ENCODE peak calls at places on chromosomes 16 and 17, in ten cellular contexts. I is IMR-90; N is fibroblast of lung; W is SJCRH30; A is astrocyte; M is small intestine; U is cardiac muscle cell; F is MM.1S; E is heart right ventricle; T is CD8-positive, alpha-beta T cell. B is an unnamed sample.

GRCh38 chr17:59853168-59853918 is 39.4 kb downstream of the TUBD1 start:
- DNase-seq in F (peak; percentile 86), A (peak; percentile 95), W (peak; percentile 23), E (no peak), T (peak; percentile 11), M (peak; percentile 81), N (peak; percentile 96), U (peak; percentile 76), I (peak; percentile 100), B (peak; percentile 83)

GRCh38 chr17:73133911-73134649 is 30.7 kb upstream of the SSTR2 start:
- DNase-seq in F (no peak), U (no peak), M (no peak), W (no peak), E (no peak), I (no peak), T (no peak), N (no peak), A (no peak), B (no peak)

GRCh38 chr16:49788505-49788904 is 67.4 kb downstream of the ZNF423 start:
- DNase-seq in I (no peak), N (no peak), A (no peak), F (no peak), M (no peak), U (peak; percentile 46), W (no peak), T (no peak), E (no peak), B (no peak)

GRCh38 chr17:18964018-18964351 is 12.0 kb downstream of the SLC5A10 start:
- DNase-seq in I (no peak), T (no peak), F (no peak), N (no peak), E (no peak), M (no peak), W (no peak), U (no peak), A (no peak), B (no peak)

GRCh38 chr16:83781-84615 is 6.0 kb downstream of the MPG start:
- DNase-seq in F (no peak), A (peak; percentile 37), W (peak; percentile 50), U (peak; percentile 54), T (no peak), M (no peak), N (no peak), I (peak; percentile 28), E (no peak), B (no peak)

GRCh38 chr16:6335072-6335471 is 997.6 kb upstream of the RBFOX1 start:
- DNase-seq in W (peak; percentile 3), N (no peak), A (no peak), E (no peak), M (no peak), T (no peak), F (no peak), U (no peak), I (no peak), B (peak; percentile 2)

GRCh38 chr16:27330542-27330941 is 16.8 kb downstream of the IL4R start:
- DNase-seq in U (peak; percentile 98), W (no peak), E (peak; percentile 84), M (no peak), I (peak; percentile 98), A (peak; percentile 95), N (peak; percentile 94), F (no peak), T (no peak), B (no peak)

GRCh38 chr16:23848958-23849357 is 13.2 kb downstream of the PRKCB start:
- DNase-seq in W (no peak), N (no peak), T (no peak), E (no peak), A (no peak), U (no peak), I (no peak), F (no peak), M (no peak), B (no peak)

GRCh38 chr17:70254735-70255460 is 85.6 kb downstream of the KCNJ2 start:
- DNase-seq in I (peak; percentile 54), T (no peak), F (no peak), A (peak; percentile 50), M (no peak), N (peak; percentile 58), W (peak; percentile 2), U (no peak), E (no peak), B (no peak)

GRCh38 chr16:67674851-67675578 is 8.4 kb downstream of the C16orf86 start:
- DNase-seq in F (no peak), E (no peak), I (no peak), M (peak; percentile 74), A (no peak), U (no peak), N (no peak), W (no peak), T (no peak), B (no peak)

GRCh38 chr17:42019509-42020404 is at the start of gene NKIRAS2:
- DNase-seq in T (peak; percentile 94), E (peak; percentile 94), M (peak; percentile 93), N (peak; percentile 90), F (peak; percentile 95), I (peak; percentile 85), U (peak; percentile 94), W (peak; percentile 97), A (peak; percentile 76), B (peak; percentile 93)

GRCh38 chr17:28469376-28469775 is 4.1 kb upstream of the SLC13A2 start:
- DNase-seq in N (no peak), I (no peak), W (no peak), E (no peak), A (no peak), T (no peak), U (no peak), M (no peak), F (no peak), B (no peak)

GRCh38 chr17:28470266-28471126 is 2.9 kb upstream of the SLC13A2 start:
- DNase-seq in E (no peak), F (no peak), N (peak; percentile 6), M (peak; percentile 98), A (no peak), I (no peak), W (no peak), U (no peak), T (no peak), B (no peak)

GRCh38 chr17:28471531-28472342 is 1.7 kb upstream of the SLC13A2 start:
- DNase-seq in F (no peak), M (no peak), I (no peak), N (no peak), E (no peak), U (no peak), A (no peak), T (no peak), W (no peak), B (no peak)

GRCh38 chr17:28472871-28473497 is 460 bp upstream of the SLC13A2 start:
- DNase-seq in N (no peak), F (no peak), T (no peak), U (no peak), E (no peak), W (no peak), A (no peak), I (no peak), M (no peak), B (no peak)

DNA sequence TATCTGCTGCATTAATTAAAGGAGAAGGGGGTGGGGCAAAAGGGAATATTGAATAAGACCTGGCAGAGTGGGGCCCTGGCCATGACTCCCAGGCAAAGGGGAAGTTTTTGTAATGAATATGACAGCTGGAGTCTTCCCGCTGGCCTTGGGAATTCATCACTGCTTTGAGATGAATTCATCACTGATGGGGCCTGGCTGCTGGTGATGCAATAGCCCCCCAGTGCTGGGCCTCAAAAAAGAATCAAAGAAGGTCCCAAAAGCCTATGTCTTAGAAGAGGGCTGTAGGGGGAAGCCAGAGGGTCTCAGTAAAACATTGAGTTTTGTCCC is 2.4 kb upstream of the SLC13A2 start:
- DNase-seq in I (no peak), W (no peak), F (no peak), U (no peak), N (no peak), M (no peak), E (no peak), T (no peak), A (no peak), B (no peak)
- H3K4me1 ChIP-seq in I (peaks cover 3% of the 10 kb centered on the region), W (peaks cover 19% of the 10 kb centered on the region), F (no peaks in the 10 kb centered on the region), U (peaks cover 33% of the 10 kb centered on the region), N (no peaks in the 10 kb centered on the region), M (peaks cover 10% of the 10 kb centered on the region), E (no peaks in the 10 kb centered on the region), T (no peaks in the 10 kb centered on the region), A (no peaks in the 10 kb centered on the region), B (no peaks in the 10 kb centered on the region)

DNA sequence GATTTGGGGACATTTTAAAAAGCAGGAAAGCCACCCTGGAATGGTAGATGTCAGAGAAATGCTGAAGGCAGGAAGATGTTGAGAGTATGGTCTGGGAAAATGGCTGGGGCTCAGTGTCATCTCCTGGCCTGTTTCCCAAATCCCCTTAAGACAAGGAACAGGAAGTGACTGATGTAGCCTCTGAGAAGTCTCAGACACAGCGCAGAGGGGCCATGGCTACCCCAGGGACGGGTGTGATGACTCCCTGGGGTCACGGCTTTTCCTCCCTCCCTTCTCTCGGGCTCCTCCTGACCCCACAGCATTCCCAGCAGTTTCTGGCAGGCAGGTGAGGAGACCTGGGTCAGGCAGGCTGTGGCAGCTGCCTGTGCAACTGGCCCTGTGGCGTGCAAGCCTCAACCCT is 45.4 kb downstream of the RAP1GAP2 start:
- DNase-seq in T (no peak), I (peak; percentile 67), M (no peak), N (peak; percentile 30), W (no peak), U (peak; percentile 27), A (no peak), F (no peak), E (no peak), B (no peak)
- H3K27ac ChIP-seq in T (no peak overlapping the region), I (no peak overlapping the region), M (no peak overlapping the region), N (no peak overlapping the region), W (no peak overlapping the region), U (no peak overlapping the region), A (no peak overlapping the region), F (no peak overlapping the region), E (no peak overlapping the region), B (no peak overlapping the region)

DNA sequence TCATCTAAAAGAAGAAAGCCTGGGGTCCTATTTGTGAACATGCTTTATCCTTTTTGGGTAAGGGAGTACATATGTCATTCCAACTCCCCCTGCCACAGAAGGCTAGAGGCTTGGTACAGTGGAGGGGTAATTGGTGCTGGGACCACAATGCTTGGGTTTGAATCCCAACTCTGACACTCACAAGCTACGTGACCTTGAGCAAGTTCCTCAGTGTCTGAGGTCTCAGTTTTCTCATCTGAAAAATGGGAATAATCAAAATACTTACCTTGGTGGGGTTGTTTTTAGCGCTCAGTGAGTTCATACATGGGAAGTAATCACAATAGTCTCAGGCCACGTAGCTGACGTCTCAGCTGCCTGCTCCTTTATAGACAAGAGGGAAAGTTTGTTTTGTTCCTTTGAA is 150.8 kb downstream of the CPPED1 start:
- DNase-seq in M (no peak), F (no peak), T (no peak), W (no peak), E (no peak), I (no peak), N (no peak), U (no peak), A (no peak), B (no peak)
- H3K4me1 ChIP-seq in M (no peaks in the 10 kb centered on the region), F (no peaks in the 10 kb centered on the region), T (no peaks in the 10 kb centered on the region), W (no peaks in the 10 kb centered on the region), E (no peaks in the 10 kb centered on the region), I (no peaks in the 10 kb centered on the region), N (no peaks in the 10 kb centered on the region), U (no peaks in the 10 kb centered on the region), A (no peaks in the 10 kb centered on the region), B (no peaks in the 10 kb centered on the region)

DNA sequence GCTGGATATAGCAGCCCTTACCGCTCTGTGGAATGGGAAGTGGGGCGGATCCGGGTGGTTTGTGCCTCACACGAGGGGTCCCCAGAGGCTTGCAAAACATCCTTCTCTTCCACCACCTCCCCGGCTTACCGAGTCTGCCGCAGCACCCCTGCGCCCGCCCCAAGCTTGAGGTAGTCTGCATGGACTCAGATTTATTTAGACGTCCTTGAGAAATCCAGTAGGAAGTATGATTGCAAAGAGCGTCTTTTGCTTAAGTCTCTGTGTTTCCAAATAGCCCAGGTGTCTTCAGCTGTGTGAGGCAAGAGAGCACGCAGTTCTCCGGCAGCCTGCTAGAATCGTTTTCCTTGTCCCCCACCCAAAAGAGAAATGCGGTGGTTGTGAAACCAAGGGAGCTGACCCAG is 2.4 kb downstream of the KIAA0513 start:
- DNase-seq in N (no peak), M (no peak), E (no peak), A (no peak), I (peak; percentile 16), U (no peak), T (no peak), W (no peak), F (no peak), B (no peak)
- H3K27ac ChIP-seq in N (no peak overlapping the region), M (no peak overlapping the region), E (peak overlapping the region; percentile 81), A (no peak overlapping the region), I (no peak overlapping the region), U (no peak overlapping the region), T (no peak overlapping the region), W (no peak overlapping the region), F (no peak overlapping the region), B (no peak overlapping the region)

B was measured in CD4-positive, CD25-positive, alpha-beta regulatory T cell.